ENCODE peak calls at places on chromosomes 3 and 15, in six cellular contexts. I is mammary epithelial cell, P is upper lobe of left lung, F is suprapubic skin, L is foreskin keratinocyte, D is GM23338. H is an unnamed sample.

GRCh38 chr3:52315977-52316764 is at the start of gene DNAH1:
- DNase-seq in I (no peak), P (no peak), F (no peak), L (no peak), D (no peak), H (no peak)

GRCh38 chr3:190081387-190081786 is 39.3 kb downstream of the P3H2 start:
- DNase-seq in I (no peak), P (no peak), F (no peak), L (no peak), D (no peak), H (no peak)

GRCh38 chr15:73932381-73933191 is 6.3 kb downstream of the LOXL1 start:
- DNase-seq in I (no peak), P (no peak), F (no peak), L (no peak), D (no peak), H (no peak)

GRCh38 chr15:76335851-76336253 is 721 bp upstream of the ISL2 start:
- DNase-seq in I (no peak), P (no peak), F (no peak), L (no peak), D (peak), H (no peak)

GRCh38 chr15:83993591-83993990 is 242.0 kb upstream of the GOLGA6L4 start:
- DNase-seq in I (no peak), P (no peak), F (no peak), L (no peak), D (peak), H (no peak)

GRCh38 chr3:58164916-58165821 is 45.6 kb downstream of the DNASE1L3 start:
- DNase-seq in I (no peak), P (no peak), F (no peak), L (no peak), D (peak), H (no peak)

GRCh38 chr3:161851941-161852566 is 355.4 kb downstream of the OTOL1 start:
- DNase-seq in I (peak), P (peak), F (no peak), L (no peak), D (peak), H (no peak)

GRCh38 chr3:176926688-176927087 is 270.6 kb downstream of the TBL1XR1 start:
- DNase-seq in I (no peak), P (no peak), F (no peak), L (no peak), D (no peak), H (no peak)

GRCh38 chr3:178482981-178483380 is 53.3 kb upstream of the KCNMB2 start:
- DNase-seq in I (no peak), P (no peak), F (no peak), L (no peak), D (no peak), H (no peak)

GRCh38 chr15:67103869-67104268 is 38.5 kb downstream of the SMAD3 start:
- DNase-seq in I (no peak), P (no peak), F (no peak), L (no peak), D (no peak), H (no peak)

GRCh38 chr15:41794081-41794480 is 19.8 kb downstream of the MAPKBP1 start:
- DNase-seq in I (peak), P (no peak), F (no peak), L (peak), D (no peak), H (no peak)

GRCh38 chr3:13460341-13460736 is 19.8 kb upstream of the HDAC11 start:
- DNase-seq in I (no peak), P (no peak), F (no peak), L (no peak), D (no peak), H (no peak)

GRCh38 chr3:56375654-56376053 is 92.6 kb downstream of the ERC2 start:
- DNase-seq in I (no peak), P (no peak), F (no peak), L (no peak), D (no peak), H (no peak)

GRCh38 chr3:74067296-74067695 is 442.6 kb upstream of the PDZRN3 start:
- DNase-seq in I (peak), P (no peak), F (no peak), L (no peak), D (peak), H (no peak)

GRCh38 chr15:77027111-77027696 is 32.3 kb downstream of the PSTPIP1 start:
- DNase-seq in I (no peak), P (peak), F (peak), L (no peak), D (no peak), H (no peak)

GRCh38 chr3:72011495-72011894 is 226.5 kb upstream of the PROK2 start:
- DNase-seq in I (peak), P (no peak), F (no peak), L (no peak), D (no peak), H (no peak)

DNA sequence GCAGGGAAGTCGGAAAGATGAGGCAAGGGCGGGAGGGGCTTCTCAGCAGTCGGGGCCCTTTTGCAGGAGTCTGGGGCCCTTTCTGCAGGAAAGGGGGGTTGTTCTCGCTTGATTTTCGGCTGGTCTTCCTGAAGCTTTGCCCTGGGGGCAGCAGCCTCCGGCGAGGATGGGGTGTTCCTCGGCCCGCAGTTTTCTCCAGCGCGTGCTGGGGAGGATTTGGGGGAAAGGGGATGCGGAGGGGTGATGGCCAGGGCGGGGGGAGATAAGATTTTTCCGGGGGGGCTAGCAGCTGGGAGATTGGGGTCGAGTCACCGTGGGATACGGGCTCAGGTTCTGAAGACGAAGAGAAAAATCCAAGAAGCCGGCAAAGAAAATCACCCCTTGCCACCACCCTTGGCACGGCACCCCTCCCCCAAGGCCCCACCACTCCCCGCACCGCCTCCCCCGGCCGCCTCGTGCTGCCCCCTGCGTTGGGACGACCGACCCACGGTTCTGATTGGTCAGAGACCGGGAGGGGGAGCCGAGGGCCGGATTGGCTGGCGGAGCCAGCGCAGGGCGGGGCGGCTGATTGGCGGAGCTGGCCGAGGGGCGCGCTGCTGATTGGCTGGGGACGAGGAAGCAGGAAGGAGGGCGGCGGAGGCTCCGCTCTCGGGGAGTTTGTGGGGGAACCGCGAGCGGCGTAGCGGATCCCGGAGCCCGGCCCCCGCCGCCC is at the start of gene BAHD1:
- DNase-seq in I (peak), P (peak), F (peak), L (peak), D (peak), H (peak)
- H3K27ac ChIP-seq in I (no peak), P (peak), F (peak), L (no peak), D (peak), H (peak)

GRCh38 chr3:175475765-175476164 is 616.6 kb downstream of the NAALADL2 start:
- DNase-seq in I (no peak), P (no peak), F (no peak), L (no peak), D (no peak), H (no peak)
- H3K27ac ChIP-seq in I (no peak), P (no peak), F (no peak), L (no peak), D (no peak), H (no peak)

GRCh38 chr15:33153548-33153947 is 41.0 kb downstream of the FMN1 start:
- DNase-seq in I (no peak), P (no peak), F (no peak), L (no peak), D (no peak), H (no peak)

GRCh38 chr15:33156021-33156420 is 38.5 kb downstream of the FMN1 start:
- DNase-seq in I (no peak), P (no peak), F (no peak), L (no peak), D (no peak), H (no peak)

GRCh38 chr15:33152502-33153109 is 41.9 kb downstream of the FMN1 start:
- DNase-seq in I (peak), P (peak), F (no peak), L (peak), D (no peak), H (no peak)

GRCh38 chr15:33157636-33158035 is 36.9 kb downstream of the FMN1 start:
- DNase-seq in I (peak), P (peak), F (no peak), L (no peak), D (no peak), H (no peak)

GRCh38 chr15:33154366-33155166 is 39.9 kb downstream of the FMN1 start:
- DNase-seq in I (peak), P (peak), F (no peak), L (peak), D (no peak), H (peak)
- H3K27ac ChIP-seq in I (peak), P (peak), F (peak), L (no peak), D (no peak), H (no peak)

GRCh38 chr15:99110581-99111320 is 5.9 kb downstream of the SYNM start:
- DNase-seq in I (no peak), P (no peak), F (no peak), L (no peak), D (no peak), H (no peak)
- H3K27ac ChIP-seq in I (no peak), P (no peak), F (peak), L (no peak), D (no peak), H (no peak)

GRCh38 chr15:80163897-80164296 is 11.1 kb downstream of the FAH start:
- DNase-seq in I (no peak), P (no peak), F (peak), L (no peak), D (no peak), H (no peak)

GRCh38 chr15:80163217-80163616 is 10.4 kb downstream of the FAH start:
- DNase-seq in I (no peak), P (no peak), F (peak), L (no peak), D (no peak), H (no peak)

GRCh38 chr15:80161473-80162016 is 8.7 kb downstream of the FAH start:
- DNase-seq in I (no peak), P (no peak), F (no peak), L (no peak), D (no peak), H (no peak)

GRCh38 chr15:80160570-80161156 is 7.9 kb downstream of the FAH start:
- DNase-seq in I (peak), P (peak), F (peak), L (peak), D (no peak), H (peak)

GRCh38 chr15:80162059-80162554 is 9.3 kb downstream of the FAH start:
- DNase-seq in I (no peak), P (no peak), F (no peak), L (no peak), D (no peak), H (no peak)
- H3K27ac ChIP-seq in I (no peak), P (peak), F (no peak), L (no peak), D (no peak), H (no peak)

GRCh38 chr15:62050118-62050517 is 10.1 kb downstream of the VPS13C start:
- DNase-seq in I (no peak), P (no peak), F (no peak), L (no peak), D (no peak), H (no peak)
- H3K27ac ChIP-seq in I (no peak), P (no peak), F (no peak), L (no peak), D (no peak), H (no peak)